ENCODE peak calls at places on chromosomes 16 and 17, in four cellular contexts. One of them, this sample, is unnamed.

GRCh38 chr16:17396762-17397498 is 73.8 kb downstream of the XYLT1 start:
- DNase-seq in heart right ventricle: peak
- DNase-seq in neural crest cell: no peak
- DNase-seq in GM20000: no peak
- DNase-seq in this sample: no peak

GRCh38 chr17:75260679-75261335 is 599 bp downstream of the GGA3 start:
- DNase-seq in neural crest cell: no peak
- DNase-seq in GM20000: no peak
- DNase-seq in heart right ventricle: no peak
- DNase-seq in this sample: no peak

GRCh38 chr16:53211253-53211652 is 156.5 kb downstream of the CHD9 start:
- DNase-seq in GM20000: no peak
- DNase-seq in neural crest cell: no peak
- DNase-seq in heart right ventricle: no peak
- DNase-seq in this sample: no peak

GRCh38 chr17:82767041-82767754 is 15.3 kb downstream of the TBCD start:
- DNase-seq in neural crest cell: peak
- DNase-seq in GM20000: peak
- DNase-seq in heart right ventricle: peak
- DNase-seq in this sample: no peak

GRCh38 chr16:19219836-19220235 is 51.8 kb downstream of the SYT17 start:
- DNase-seq in GM20000: no peak
- DNase-seq in neural crest cell: no peak
- DNase-seq in heart right ventricle: no peak
- DNase-seq in this sample: no peak

GRCh38 chr17:34305606-34306005 is 13.6 kb upstream of the CCL8 start:
- DNase-seq in heart right ventricle: no peak
- DNase-seq in GM20000: no peak
- DNase-seq in neural crest cell: no peak
- DNase-seq in this sample: no peak

GRCh38 chr17:48406936-48407567 is 23.0 kb downstream of the SKAP1 start:
- DNase-seq in GM20000: no peak
- DNase-seq in neural crest cell: no peak
- DNase-seq in heart right ventricle: no peak
- DNase-seq in this sample: no peak

GRCh38 chr16:364595-365491 is 5.5 kb downstream of the MRPL28 start:
- DNase-seq in heart right ventricle: no peak
- DNase-seq in GM20000: no peak
- DNase-seq in neural crest cell: no peak
- DNase-seq in this sample: no peak

GRCh38 chr17:82053130-82053529 is 1.4 kb downstream of the GPS1 start:
- DNase-seq in neural crest cell: no peak
- DNase-seq in GM20000: no peak
- DNase-seq in heart right ventricle: no peak
- DNase-seq in this sample: no peak

GRCh38 chr16:50762241-50762640 is 20.4 kb downstream of the CYLD start:
- DNase-seq in GM20000: no peak
- DNase-seq in heart right ventricle: no peak
- DNase-seq in neural crest cell: no peak
- DNase-seq in this sample: no peak

GRCh38 chr17:61323696-61324539 is 75.7 kb upstream of the TBX2 start:
- DNase-seq in heart right ventricle: no peak
- DNase-seq in neural crest cell: no peak
- DNase-seq in GM20000: no peak
- DNase-seq in this sample: no peak

GRCh38 chr16:17519041-17519440 is 48.3 kb upstream of the XYLT1 start:
- DNase-seq in GM20000: no peak
- DNase-seq in heart right ventricle: no peak
- DNase-seq in neural crest cell: no peak
- DNase-seq in this sample: no peak

GRCh38 chr17:79933863-79934652 is 94.8 kb upstream of the CBX4 start:
- DNase-seq in neural crest cell: no peak
- DNase-seq in GM20000: no peak
- DNase-seq in heart right ventricle: no peak
- DNase-seq in this sample: no peak

GRCh38 chr17:40354191-40355122 is 10.1 kb downstream of the GJD3 start:
- DNase-seq in heart right ventricle: no peak
- DNase-seq in GM20000: no peak
- DNase-seq in neural crest cell: no peak
- DNase-seq in this sample: no peak

GRCh38 chr17:78330570-78331224 is 29.2 kb downstream of the SOCS3 start:
- DNase-seq in neural crest cell: no peak
- DNase-seq in GM20000: no peak
- DNase-seq in heart right ventricle: no peak
- DNase-seq in this sample: no peak

GRCh38 chr16:67249762-67250327 is 1.1 kb downstream of the SLC9A5 start:
- DNase-seq in GM20000: no peak
- DNase-seq in neural crest cell: no peak
- DNase-seq in heart right ventricle: no peak
- DNase-seq in this sample: no peak

GRCh38 chr17:38809828-38810227 is 10.5 kb upstream of the PIP4K2B start:
- DNase-seq in heart right ventricle: no peak
- DNase-seq in neural crest cell: no peak
- DNase-seq in GM20000: no peak
- DNase-seq in this sample: no peak

GRCh38 chr16:87169509-87169985 is 147.6 kb downstream of the C16orf95 start:
- DNase-seq in GM20000: no peak
- DNase-seq in heart right ventricle: no peak
- DNase-seq in neural crest cell: no peak
- DNase-seq in this sample: no peak

GRCh38 chr16:67561501-67561823 is 864 bp upstream of the CTCF start:
- DNase-seq in heart right ventricle: no peak
- DNase-seq in neural crest cell: no peak
- DNase-seq in GM20000: no peak
- DNase-seq in this sample: no peak

GRCh38 chr16:68091604-68092261 is 6.6 kb downstream of the NFATC3 start:
- DNase-seq in GM20000: no peak
- DNase-seq in heart right ventricle: no peak
- DNase-seq in neural crest cell: no peak
- DNase-seq in this sample: no peak

DNA sequence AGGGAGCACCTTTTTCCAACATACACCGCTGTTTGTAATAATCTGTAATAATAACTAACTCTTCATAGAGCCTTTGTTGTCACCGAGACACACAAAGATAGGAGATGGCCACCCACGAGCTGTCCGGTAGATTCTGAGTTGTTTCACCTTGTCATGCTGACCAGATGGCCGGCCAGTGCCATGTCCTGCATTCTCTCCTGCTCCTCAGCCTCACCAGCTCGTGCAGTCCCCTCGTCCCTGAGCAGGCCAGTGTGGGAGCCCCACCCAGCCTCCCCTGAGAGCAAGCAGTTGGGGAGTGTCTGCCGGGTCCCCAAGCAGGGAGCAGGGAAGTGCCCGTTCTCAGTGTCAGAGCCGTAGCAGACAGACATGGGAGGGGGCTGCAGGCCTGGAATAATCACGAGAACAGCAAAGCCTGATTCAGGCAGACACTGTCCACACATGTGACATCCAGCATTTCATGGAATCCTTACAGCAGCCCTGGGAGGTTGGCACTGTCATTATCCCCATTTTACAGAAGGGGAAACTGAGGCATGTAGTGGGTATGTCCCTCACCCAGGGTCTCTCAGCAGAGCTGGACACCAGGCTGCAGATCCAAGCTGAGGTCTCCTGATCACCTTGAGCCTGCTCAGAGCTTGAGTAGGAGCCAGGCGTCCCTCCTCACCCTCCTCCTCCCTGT is 178.5 kb upstream of the CIBAR2 start:
- DNase-seq in GM20000: no peak
- DNase-seq in neural crest cell: no peak
- DNase-seq in heart right ventricle: no peak
- DNase-seq in this sample: no peak
- TF ChIP-seq CTCF in GM20000: no peak
- TF ChIP-seq CTCF in neural crest cell: no peak
- TF ChIP-seq CTCF in heart right ventricle: no peak
- TF ChIP-seq CTCF in this sample: no peak

GRCh38 chr17:57106107-57106835 is 21.2 kb downstream of the AKAP1 start:
- DNase-seq in neural crest cell: no peak
- DNase-seq in heart right ventricle: no peak
- DNase-seq in GM20000: no peak
- DNase-seq in this sample: no peak
- TF ChIP-seq CTCF in neural crest cell: peak
- TF ChIP-seq CTCF in heart right ventricle: peak
- TF ChIP-seq CTCF in GM20000: no peak
- TF ChIP-seq CTCF in this sample: peak

GRCh38 chr17:50365165-50365564 is 7.8 kb downstream of the MRPL27 start:
- DNase-seq in neural crest cell: no peak
- DNase-seq in heart right ventricle: no peak
- DNase-seq in GM20000: no peak
- DNase-seq in this sample: no peak
- TF ChIP-seq CTCF in neural crest cell: no peak
- TF ChIP-seq CTCF in heart right ventricle: no peak
- TF ChIP-seq CTCF in GM20000: no peak
- TF ChIP-seq CTCF in this sample: no peak

GRCh38 chr17:43983515-43984411 is 20.7 kb upstream of the NAGS start:
- DNase-seq in heart right ventricle: no peak
- DNase-seq in GM20000: no peak
- DNase-seq in neural crest cell: peak
- DNase-seq in this sample: peak
- TF ChIP-seq CTCF in heart right ventricle: peak
- TF ChIP-seq CTCF in GM20000: no peak
- TF ChIP-seq CTCF in neural crest cell: peak
- TF ChIP-seq CTCF in this sample: no peak

GRCh38 chr16:75109732-75110243 is 6.8 kb downstream of the LDHD start:
- DNase-seq in GM20000: no peak
- DNase-seq in heart right ventricle: peak
- DNase-seq in neural crest cell: no peak
- DNase-seq in this sample: no peak
- TF ChIP-seq CTCF in GM20000: no peak
- TF ChIP-seq CTCF in heart right ventricle: peak
- TF ChIP-seq CTCF in neural crest cell: no peak
- TF ChIP-seq CTCF in this sample: no peak

GRCh38 chr16:74275031-74275636 is 21.5 kb upstream of the PSMD7 start:
- DNase-seq in neural crest cell: no peak
- DNase-seq in GM20000: no peak
- DNase-seq in heart right ventricle: no peak
- DNase-seq in this sample: no peak
- TF ChIP-seq CTCF in neural crest cell: peak
- TF ChIP-seq CTCF in GM20000: no peak
- TF ChIP-seq CTCF in heart right ventricle: peak
- TF ChIP-seq CTCF in this sample: peak

DNA sequence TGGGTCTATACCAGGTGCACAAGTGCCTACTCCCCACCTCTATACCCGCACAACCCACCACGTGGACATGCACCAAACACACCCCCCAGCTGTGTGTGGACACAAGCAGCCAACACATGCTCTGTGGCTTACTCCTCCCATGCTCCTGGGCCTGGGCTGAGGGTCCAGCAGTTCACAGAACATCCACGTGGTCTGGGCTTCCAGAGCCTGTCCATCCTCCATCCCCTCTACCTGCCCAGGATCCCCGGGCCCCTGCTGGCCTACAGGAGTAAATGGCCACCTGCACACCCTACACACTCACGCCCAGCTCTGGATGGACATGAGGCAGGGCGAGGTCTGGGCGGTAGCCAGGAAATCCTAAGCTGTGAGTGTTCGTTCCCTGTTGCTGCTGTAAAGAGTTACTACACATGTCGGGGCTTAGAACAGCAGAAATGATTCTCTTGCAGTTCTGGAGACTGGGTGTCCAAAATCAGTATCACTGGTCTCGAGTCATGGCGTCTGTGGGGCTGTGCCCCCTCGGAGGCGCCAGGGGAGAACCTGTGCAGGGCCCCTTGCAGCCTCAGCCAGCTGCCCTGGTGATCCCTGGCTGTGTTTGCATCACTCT is 15.0 kb upstream of the RAI1 start:
- DNase-seq in neural crest cell: no peak
- DNase-seq in GM20000: no peak
- DNase-seq in heart right ventricle: no peak
- DNase-seq in this sample: no peak
- TF ChIP-seq CTCF in neural crest cell: no peak
- TF ChIP-seq CTCF in GM20000: no peak
- TF ChIP-seq CTCF in heart right ventricle: no peak
- TF ChIP-seq CTCF in this sample: no peak

GRCh38 chr16:21703589-21704174 is 39.9 kb downstream of the OTOA start:
- DNase-seq in neural crest cell: no peak
- DNase-seq in GM20000: peak
- DNase-seq in heart right ventricle: no peak
- DNase-seq in this sample: no peak

GRCh38 chr16:21704733-21705132 is 41.0 kb downstream of the OTOA start:
- DNase-seq in GM20000: no peak
- DNase-seq in heart right ventricle: no peak
- DNase-seq in neural crest cell: no peak
- DNase-seq in this sample: no peak

GRCh38 chr16:21703156-21703555 is 39.4 kb downstream of the OTOA start:
- DNase-seq in heart right ventricle: no peak
- DNase-seq in neural crest cell: no peak
- DNase-seq in GM20000: no peak
- DNase-seq in this sample: no peak

GRCh38 chr16:21702259-21702658 is 38.5 kb downstream of the OTOA start:
- DNase-seq in neural crest cell: no peak
- DNase-seq in heart right ventricle: no peak
- DNase-seq in GM20000: no peak
- DNase-seq in this sample: no peak

DNA sequence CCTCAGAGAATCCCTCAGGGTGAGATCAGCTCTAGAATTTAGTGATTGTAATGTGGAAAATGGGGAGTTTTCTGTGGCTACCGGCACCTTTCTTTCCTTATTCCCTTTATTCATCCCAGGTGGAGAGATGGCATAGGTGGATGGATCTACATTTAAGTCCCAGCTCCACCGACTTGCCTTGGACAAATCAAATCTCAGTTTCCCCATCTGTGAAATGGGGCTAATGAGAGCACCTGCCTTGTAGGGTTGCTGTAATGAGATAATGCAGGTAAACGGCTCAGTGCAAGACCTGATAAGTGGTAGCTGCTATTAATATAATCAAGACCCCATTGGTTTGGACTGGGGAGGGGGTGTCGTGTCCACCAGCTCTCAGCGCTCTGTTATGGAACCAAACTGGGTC is 40.5 kb downstream of the OTOA start:
- DNase-seq in heart right ventricle: no peak
- DNase-seq in GM20000: no peak
- DNase-seq in neural crest cell: no peak
- DNase-seq in this sample: no peak
- TF ChIP-seq CTCF in heart right ventricle: no peak
- TF ChIP-seq CTCF in GM20000: no peak
- TF ChIP-seq CTCF in neural crest cell: no peak
- TF ChIP-seq CTCF in this sample: no peak